ENCODE peak calls at places on chromosomes 1 and 21, in six cellular contexts. Y is endodermal cell, S is GM12891, H is T-helper 9 cell, V is upper lobe of right lung, N is AG08395. B is an unnamed sample.

GRCh38 chr1:59415286-59415850 is 118.5 kb downstream of the FGGY start:
- DNase-seq in S (no peak), Y (no peak), V (no peak), H (no peak), N (no peak), B (no peak)

GRCh38 chr21:37335053-37335452 is 31.5 kb upstream of the DYRK1A start:
- DNase-seq in N (no peak), V (no peak), H (no peak), Y (no peak), S (no peak), B (no peak)

GRCh38 chr21:33063907-33064622 is 5.9 kb upstream of the OLIG1 start:
- DNase-seq in V (no peak), S (no peak), Y (peak), N (no peak), H (no peak), B (no peak)

GRCh38 chr1:17119744-17120482 is 662 bp upstream of the PADI2 start:
- DNase-seq in S (peak), Y (peak), H (no peak), V (peak), N (no peak), B (no peak)

GRCh38 chr1:38068220-38068979 is 21.8 kb upstream of the POU3F1 start:
- DNase-seq in V (no peak), N (no peak), S (no peak), Y (no peak), H (no peak), B (no peak)

GRCh38 chr1:55304306-55304705 is 89.1 kb upstream of the USP24 start:
- DNase-seq in N (no peak), S (no peak), Y (peak), V (no peak), H (no peak), B (no peak)

GRCh38 chr1:197393105-197393504 is 125.1 kb downstream of the CRB1 start:
- DNase-seq in S (no peak), H (no peak), Y (no peak), V (no peak), N (no peak), B (no peak)

GRCh38 chr1:45769261-45769932 is 18.9 kb upstream of the IPP start:
- DNase-seq in S (no peak), V (no peak), Y (peak), H (no peak), N (peak), B (no peak)

GRCh38 chr1:193850745-193851144 is 664.3 kb upstream of the B3GALT2 start:
- DNase-seq in Y (peak), N (no peak), V (no peak), H (no peak), S (no peak), B (no peak)

GRCh38 chr1:107622975-107623374 is 342.0 kb downstream of the VAV3 start:
- DNase-seq in H (no peak), V (no peak), S (no peak), Y (no peak), N (peak), B (no peak)

GRCh38 chr1:154992721-154993571 is 440 bp upstream of the LENEP start:
- DNase-seq in H (no peak), S (no peak), Y (peak), V (peak), N (no peak), B (no peak)